ENCODE peak calls at places on chromosomes 2 and 18, in seven cellular contexts. One of them, this sample, is unnamed.
A peak's percentile ranks its signal among the peaks of the same experiment; 100 is the strongest.

GRCh38 chr2:160365691-160366367 is 127.8 kb downstream of the RBMS1 start:
- DNase-seq in PC-3: no peak
- DNase-seq in GM23338: no peak
- DNase-seq in OCI-LY7: no peak
- DNase-seq in PC-9: no peak
- DNase-seq in SK-N-SH: no peak
- DNase-seq in HCT116: no peak
- DNase-seq in this sample: peak; percentile 38

GRCh38 chr2:153100139-153100538 is 378.4 kb downstream of the RPRM start:
- DNase-seq in OCI-LY7: no peak
- DNase-seq in SK-N-SH: no peak
- DNase-seq in HCT116: no peak
- DNase-seq in PC-3: no peak
- DNase-seq in GM23338: no peak
- DNase-seq in PC-9: no peak
- DNase-seq in this sample: no peak

GRCh38 chr2:222635295-222635694 is 20.6 kb downstream of the FARSB start:
- DNase-seq in SK-N-SH: no peak
- DNase-seq in PC-3: no peak
- DNase-seq in PC-9: no peak
- DNase-seq in GM23338: no peak
- DNase-seq in OCI-LY7: no peak
- DNase-seq in HCT116: no peak
- DNase-seq in this sample: no peak

GRCh38 chr2:158753561-158754302 is 41.4 kb upstream of the DAPL1 start:
- DNase-seq in GM23338: peak; percentile 88
- DNase-seq in PC-3: peak; percentile 73
- DNase-seq in OCI-LY7: peak; percentile 61
- DNase-seq in SK-N-SH: peak; percentile 71
- DNase-seq in HCT116: peak; percentile 48
- DNase-seq in PC-9: no peak
- DNase-seq in this sample: peak; percentile 77

GRCh38 chr2:217065695-217066405 is 206.0 kb upstream of the TNP1 start:
- DNase-seq in PC-9: peak; percentile 83
- DNase-seq in OCI-LY7: no peak
- DNase-seq in SK-N-SH: no peak
- DNase-seq in PC-3: peak; percentile 96
- DNase-seq in HCT116: no peak
- DNase-seq in GM23338: no peak
- DNase-seq in this sample: peak; percentile 46

GRCh38 chr2:157751462-157752058 is 122.9 kb upstream of the ACVR1C start:
- DNase-seq in HCT116: no peak
- DNase-seq in OCI-LY7: peak; percentile 45
- DNase-seq in PC-3: peak; percentile 29
- DNase-seq in SK-N-SH: no peak
- DNase-seq in GM23338: peak; percentile 72
- DNase-seq in PC-9: no peak
- DNase-seq in this sample: no peak

GRCh38 chr2:202344178-202344577 is 31.9 kb upstream of the BMPR2 start:
- DNase-seq in PC-9: no peak
- DNase-seq in SK-N-SH: no peak
- DNase-seq in GM23338: peak; percentile 32
- DNase-seq in OCI-LY7: no peak
- DNase-seq in HCT116: no peak
- DNase-seq in PC-3: no peak
- DNase-seq in this sample: no peak

GRCh38 chr2:180618570-180618969 is 361.8 kb upstream of the UBE2E3 start:
- DNase-seq in GM23338: no peak
- DNase-seq in HCT116: no peak
- DNase-seq in OCI-LY7: no peak
- DNase-seq in SK-N-SH: no peak
- DNase-seq in PC-9: no peak
- DNase-seq in PC-3: no peak
- DNase-seq in this sample: no peak

GRCh38 chr2:218805627-218806026 is 23.7 kb downstream of the CYP27A1 start:
- DNase-seq in SK-N-SH: no peak
- DNase-seq in HCT116: no peak
- DNase-seq in OCI-LY7: no peak
- DNase-seq in GM23338: peak; percentile 53
- DNase-seq in PC-9: no peak
- DNase-seq in PC-3: no peak
- DNase-seq in this sample: peak; percentile 46

GRCh38 chr2:232026941-232027340 is 65.4 kb downstream of the DIS3L2 start:
- DNase-seq in HCT116: no peak
- DNase-seq in GM23338: no peak
- DNase-seq in PC-3: no peak
- DNase-seq in SK-N-SH: no peak
- DNase-seq in OCI-LY7: no peak
- DNase-seq in PC-9: no peak
- DNase-seq in this sample: no peak

GRCh38 chr2:226903179-226903578 is 67.3 kb downstream of the RHBDD1 start:
- DNase-seq in PC-9: no peak
- DNase-seq in PC-3: peak; percentile 77
- DNase-seq in OCI-LY7: no peak
- DNase-seq in HCT116: no peak
- DNase-seq in GM23338: no peak
- DNase-seq in SK-N-SH: no peak
- DNase-seq in this sample: no peak

GRCh38 chr2:70965506-70965905 is 12.9 kb upstream of the ANKRD53 start:
- DNase-seq in OCI-LY7: no peak
- DNase-seq in GM23338: no peak
- DNase-seq in PC-9: no peak
- DNase-seq in HCT116: no peak
- DNase-seq in PC-3: no peak
- DNase-seq in SK-N-SH: no peak
- DNase-seq in this sample: peak; percentile 1

GRCh38 chr18:3321133-3321812 is 59.3 kb downstream of the MYL12B start:
- DNase-seq in PC-9: peak; percentile 93
- DNase-seq in HCT116: no peak
- DNase-seq in GM23338: no peak
- DNase-seq in SK-N-SH: peak; percentile 47
- DNase-seq in PC-3: peak; percentile 97
- DNase-seq in OCI-LY7: peak; percentile 48
- DNase-seq in this sample: peak; percentile 48

GRCh38 chr2:69200107-69200520 is 186.9 kb downstream of the GFPT1 start:
- DNase-seq in PC-3: no peak
- DNase-seq in HCT116: no peak
- DNase-seq in SK-N-SH: no peak
- DNase-seq in GM23338: no peak
- DNase-seq in OCI-LY7: no peak
- DNase-seq in PC-9: no peak
- DNase-seq in this sample: peak; percentile 62

GRCh38 chr2:11835403-11835802 is 89.0 kb downstream of the LPIN1 start:
- DNase-seq in SK-N-SH: no peak
- DNase-seq in GM23338: no peak
- DNase-seq in PC-9: no peak
- DNase-seq in OCI-LY7: no peak
- DNase-seq in PC-3: peak; percentile 33
- DNase-seq in HCT116: no peak
- DNase-seq in this sample: no peak

GRCh38 chr2:29374823-29375222 is 259.6 kb downstream of the CLIP4 start:
- DNase-seq in SK-N-SH: no peak
- DNase-seq in HCT116: no peak
- DNase-seq in GM23338: peak; percentile 9
- DNase-seq in OCI-LY7: no peak
- DNase-seq in PC-9: peak; percentile 11
- DNase-seq in PC-3: no peak
- DNase-seq in this sample: no peak

GRCh38 chr2:9347411-9347853 is 75.9 kb downstream of the ITGB1BP1 start:
- DNase-seq in HCT116: no peak
- DNase-seq in SK-N-SH: no peak
- DNase-seq in PC-9: no peak
- DNase-seq in OCI-LY7: no peak
- DNase-seq in PC-3: no peak
- DNase-seq in GM23338: no peak
- DNase-seq in this sample: no peak

GRCh38 chr2:176534798-176535479 is 265.7 kb downstream of the MTX2 start:
- DNase-seq in GM23338: no peak
- DNase-seq in PC-3: peak; percentile 91
- DNase-seq in PC-9: no peak
- DNase-seq in OCI-LY7: no peak
- DNase-seq in HCT116: no peak
- DNase-seq in SK-N-SH: no peak
- DNase-seq in this sample: no peak

GRCh38 chr2:231541605-231542509 is 11.6 kb upstream of the NMUR1 start:
- DNase-seq in HCT116: no peak
- DNase-seq in PC-3: no peak
- DNase-seq in PC-9: no peak
- DNase-seq in SK-N-SH: no peak
- DNase-seq in GM23338: peak; percentile 93
- DNase-seq in OCI-LY7: peak; percentile 43
- DNase-seq in this sample: no peak

GRCh38 chr2:28613616-28614501 is 118.0 kb downstream of the PLB1 start:
- DNase-seq in OCI-LY7: no peak
- DNase-seq in HCT116: peak; percentile 47
- DNase-seq in SK-N-SH: no peak
- DNase-seq in PC-3: peak; percentile 94
- DNase-seq in PC-9: peak; percentile 99
- DNase-seq in GM23338: no peak
- DNase-seq in this sample: peak; percentile 67

GRCh38 chr2:181777654-181778053 is 97.3 kb upstream of the NEUROD1 start:
- DNase-seq in PC-9: peak; percentile 59
- DNase-seq in HCT116: no peak
- DNase-seq in GM23338: no peak
- DNase-seq in PC-3: no peak
- DNase-seq in SK-N-SH: no peak
- DNase-seq in OCI-LY7: no peak
- DNase-seq in this sample: no peak

GRCh38 chr2:168685619-168686453 is 116.6 kb upstream of the NOSTRIN start:
- DNase-seq in OCI-LY7: no peak
- DNase-seq in GM23338: no peak
- DNase-seq in PC-3: no peak
- DNase-seq in HCT116: no peak
- DNase-seq in PC-9: no peak
- DNase-seq in SK-N-SH: peak; percentile 37
- DNase-seq in this sample: peak; percentile 54

GRCh38 chr2:110115291-110116032 is at the start of gene MALL:
- DNase-seq in PC-9: peak; percentile 83
- DNase-seq in PC-3: peak; percentile 89
- DNase-seq in HCT116: peak; percentile 60
- DNase-seq in SK-N-SH: peak; percentile 75
- DNase-seq in OCI-LY7: no peak
- DNase-seq in GM23338: peak; percentile 56
- DNase-seq in this sample: peak; percentile 78

GRCh38 chr2:44753552-44754285 is 187.8 kb upstream of the SIX3 start:
- DNase-seq in PC-3: no peak
- DNase-seq in SK-N-SH: peak; percentile 58
- DNase-seq in HCT116: no peak
- DNase-seq in PC-9: no peak
- DNase-seq in OCI-LY7: no peak
- DNase-seq in GM23338: no peak
- DNase-seq in this sample: no peak
- H3K9me2 ChIP-seq in PC-3: no peaks in the 10 kb centered on the region
- H3K9me2 ChIP-seq in SK-N-SH: no peaks in the 10 kb centered on the region
- H3K9me2 ChIP-seq in HCT116: no peaks in the 10 kb centered on the region
- H3K9me2 ChIP-seq in PC-9: no peaks in the 10 kb centered on the region
- H3K9me2 ChIP-seq in OCI-LY7: no peaks in the 10 kb centered on the region
- H3K9me2 ChIP-seq in GM23338: peaks cover 7% of the 10 kb centered on the region
- H3K9me2 ChIP-seq in this sample: no peaks in the 10 kb centered on the region

GRCh38 chr2:33322607-33323006 is 153.8 kb upstream of the RASGRP3 start:
- DNase-seq in SK-N-SH: no peak
- DNase-seq in GM23338: no peak
- DNase-seq in PC-9: no peak
- DNase-seq in HCT116: no peak
- DNase-seq in PC-3: no peak
- DNase-seq in OCI-LY7: peak; percentile 4
- DNase-seq in this sample: no peak
- H3K9me2 ChIP-seq in SK-N-SH: no peaks in the 10 kb centered on the region
- H3K9me2 ChIP-seq in GM23338: no peaks in the 10 kb centered on the region
- H3K9me2 ChIP-seq in PC-9: no peaks in the 10 kb centered on the region
- H3K9me2 ChIP-seq in HCT116: no peaks in the 10 kb centered on the region
- H3K9me2 ChIP-seq in PC-3: no peaks in the 10 kb centered on the region
- H3K9me2 ChIP-seq in OCI-LY7: no peaks in the 10 kb centered on the region
- H3K9me2 ChIP-seq in this sample: no peaks in the 10 kb centered on the region

DNA sequence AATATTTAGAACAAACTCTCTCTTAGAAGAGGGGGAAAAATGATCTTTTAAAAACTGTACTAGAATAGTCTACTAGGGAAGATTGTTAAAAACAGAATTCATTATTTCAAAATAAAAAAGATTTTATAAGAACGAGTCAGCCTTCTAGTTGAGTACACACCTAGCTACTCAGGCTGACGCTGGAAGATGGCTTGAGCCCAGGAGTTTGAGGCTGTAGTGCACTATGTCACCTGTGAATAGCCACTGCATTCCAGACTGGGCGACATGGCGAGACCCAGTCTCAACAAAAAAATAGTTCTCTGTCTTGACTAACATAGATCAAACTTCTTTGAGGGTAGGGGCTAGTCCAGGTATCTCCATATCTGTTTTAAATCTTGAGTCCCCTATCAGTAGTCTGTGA is 33.9 kb downstream of the ERLEC1 start:
- DNase-seq in GM23338: no peak
- DNase-seq in OCI-LY7: no peak
- DNase-seq in PC-9: peak; percentile 57
- DNase-seq in PC-3: peak; percentile 56
- DNase-seq in SK-N-SH: no peak
- DNase-seq in HCT116: no peak
- DNase-seq in this sample: no peak
- H3K9me2 ChIP-seq in GM23338: no peaks in the 10 kb centered on the region
- H3K9me2 ChIP-seq in OCI-LY7: no peaks in the 10 kb centered on the region
- H3K9me2 ChIP-seq in PC-9: no peaks in the 10 kb centered on the region
- H3K9me2 ChIP-seq in PC-3: no peaks in the 10 kb centered on the region
- H3K9me2 ChIP-seq in SK-N-SH: no peaks in the 10 kb centered on the region
- H3K9me2 ChIP-seq in HCT116: no peaks in the 10 kb centered on the region
- H3K9me2 ChIP-seq in this sample: no peaks in the 10 kb centered on the region

DNA sequence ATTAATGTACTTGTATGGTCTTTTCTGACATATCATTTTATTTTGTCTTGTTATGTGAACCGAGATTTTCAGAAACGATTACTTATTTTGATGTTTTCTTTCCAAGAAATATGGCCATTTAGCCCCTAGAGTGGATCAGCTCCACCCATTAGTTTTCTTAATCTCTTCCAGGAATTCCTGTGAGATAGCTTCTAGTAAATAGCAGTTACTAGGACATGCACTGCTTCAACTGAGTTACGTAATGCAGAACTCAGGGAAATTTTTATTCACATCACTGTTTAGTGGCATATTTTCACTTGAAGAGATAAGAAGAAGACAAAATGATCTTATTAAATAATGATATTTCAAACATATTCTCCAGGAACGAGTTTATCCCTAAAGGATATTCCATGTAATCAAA is 573.6 kb upstream of the CNTNAP5 start:
- DNase-seq in PC-9: no peak
- DNase-seq in SK-N-SH: no peak
- DNase-seq in HCT116: no peak
- DNase-seq in PC-3: no peak
- DNase-seq in OCI-LY7: no peak
- DNase-seq in GM23338: no peak
- DNase-seq in this sample: no peak
- H3K9me2 ChIP-seq in PC-9: no peaks in the 10 kb centered on the region
- H3K9me2 ChIP-seq in SK-N-SH: no peaks in the 10 kb centered on the region
- H3K9me2 ChIP-seq in HCT116: no peaks in the 10 kb centered on the region
- H3K9me2 ChIP-seq in PC-3: no peaks in the 10 kb centered on the region
- H3K9me2 ChIP-seq in OCI-LY7: no peaks in the 10 kb centered on the region
- H3K9me2 ChIP-seq in GM23338: peaks cover 7% of the 10 kb centered on the region
- H3K9me2 ChIP-seq in this sample: no peaks in the 10 kb centered on the region

This sample was measured in hepatocyte.